ENCODE peak calls at places on chromosomes 12 and 14, in six cellular contexts. G, K, Q, F, X and J are unnamed samples.
A peak's percentile ranks its signal among the peaks of the same experiment; 100 is the strongest.

GRCh38 chr14:100749967-100750597 is 23.4 kb downstream of the DLK1 start:
- DNase-seq in Q (no peak), K (no peak), G (no peak), F (no peak), X (no peak), J (no peak)

GRCh38 chr12:67710582-67710981 is 62.0 kb downstream of the DYRK2 start:
- DNase-seq in X (no peak), K (peak; percentile 44), G (no peak), Q (no peak), F (no peak), J (no peak)

GRCh38 chr14:102905116-102906108 is 17.1 kb upstream of the AMN start:
- DNase-seq in X (no peak), Q (no peak), F (no peak), K (no peak), G (no peak), J (no peak)

GRCh38 chr14:104107611-104108569 is 22.4 kb downstream of the ASPG start:
- DNase-seq in K (no peak), X (no peak), F (no peak), Q (no peak), G (no peak), J (no peak)

GRCh38 chr12:124685689-124685993 is 118.2 kb upstream of the NCOR2 start:
- DNase-seq in F (no peak), G (no peak), K (no peak), Q (no peak), X (no peak), J (no peak)

GRCh38 chr14:28759056-28759657 is 7.4 kb upstream of the FOXG1 start:
- DNase-seq in G (no peak), Q (no peak), X (no peak), F (no peak), K (no peak), J (no peak)

GRCh38 chr12:88940854-88941253 is 360.6 kb upstream of the KITLG start:
- DNase-seq in F (no peak), K (no peak), X (no peak), Q (no peak), G (no peak), J (no peak)

GRCh38 chr12:112243255-112243965 is 118.0 kb downstream of the TRAFD1 start:
- DNase-seq in X (no peak), F (no peak), K (no peak), Q (no peak), G (no peak), J (no peak)

GRCh38 chr12:53255993-53256392 is 12.1 kb upstream of the ESPL1 start:
- DNase-seq in G (no peak), Q (no peak), X (no peak), F (peak; percentile 75), K (no peak), J (no peak)

GRCh38 chr14:98366429-98366828 is 905.6 kb downstream of the BCL11B start:
- DNase-seq in X (no peak), F (no peak), K (no peak), Q (no peak), G (no peak), J (no peak)